ENCODE peak calls at places on chromosomes 5 and 9, in eight cellular contexts. P is NAMALWA; G is CD8-positive, alpha-beta T cell; N is iris pigment epithelial cell; E is EL; V is iPS-NIHi11; X is GM03348; F is stimulated activated CD4-positive, alpha-beta T cell treated with anti-CD3 and anti-CD28 coated beads, Interleukin-15, amount 100 ng/mL, for 1 hour. W is an unnamed sample.

GRCh38 chr5:75310212-75310611 is 26.8 kb upstream of the HMGCR start:
- DNase-seq in P (no peak), G (no peak), N (no peak), E (no peak), V (no peak), X (no peak), F (no peak), W (no peak)

GRCh38 chr9:122248448-122248865 is 16.2 kb downstream of the RBM18 start:
- DNase-seq in P (no peak), G (no peak), N (no peak), E (no peak), V (no peak), X (no peak), F (no peak), W (no peak)

GRCh38 chr9:108612510-108612909 is 243.3 kb downstream of the ACTL7B start:
- DNase-seq in P (no peak), G (no peak), N (peak; percentile 10), E (no peak), V (no peak), X (no peak), F (no peak), W (no peak)

GRCh38 chr5:32115985-32116384 is 58.1 kb downstream of the GOLPH3 start:
- DNase-seq in P (no peak), G (no peak), N (no peak), E (no peak), V (peak; percentile 21), X (no peak), F (no peak), W (no peak)

GRCh38 chr9:136265561-136266355 is 20.1 kb upstream of the QSOX2 start:
- DNase-seq in P (no peak), G (no peak), N (no peak), E (no peak), V (no peak), X (no peak), F (no peak), W (no peak)

GRCh38 chr9:94875300-94876063 is 149.0 kb downstream of the AOPEP start:
- DNase-seq in P (no peak), G (no peak), N (no peak), E (no peak), V (no peak), X (no peak), F (no peak), W (no peak)

GRCh38 chr9:76371901-76372300 is 22.3 kb downstream of the RFK start:
- DNase-seq in P (no peak), G (no peak), N (peak; percentile 39), E (peak; percentile 71), V (no peak), X (no peak), F (no peak), W (no peak)

GRCh38 chr5:93162201-93162654 is 418.8 kb downstream of the NR2F1-AS1 start:
- DNase-seq in P (no peak), G (no peak), N (peak; percentile 59), E (peak; percentile 56), V (peak; percentile 13), X (peak; percentile 24), F (no peak), W (no peak)

GRCh38 chr5:139821806-139822552 is 26.4 kb downstream of the PSD2 start:
- DNase-seq in P (no peak), G (no peak), N (no peak), E (no peak), V (no peak), X (no peak), F (no peak), W (no peak)